ENCODE peak calls at places on chromosomes 3 and 15, in nine cellular contexts. V is frontal cortex; F is GM04503; Q is left cardiac atrium; D is progenitor cell of endocrine pancreas; K is AG09319; Z is stimulated activated naive CD4-positive, alpha-beta T cell; M is GM18507; W is SW480. O is an unnamed sample.

GRCh38 chr3:126052196-126053058 is 31.5 kb downstream of the SLC41A3 start:
- DNase-seq in V (no peak), K (no peak), Z (no peak), M (peak), F (no peak), D (no peak), Q (no peak), W (no peak), O (no peak)

GRCh38 chr3:42853739-42854302 is 21.9 kb downstream of the CYP8B1 start:
- DNase-seq in Q (no peak), W (no peak), D (no peak), Z (no peak), K (no peak), F (no peak), M (no peak), V (no peak), O (no peak)

GRCh38 chr3:42515391-42515916 is 13.0 kb downstream of the VIPR1 start:
- DNase-seq in K (no peak), D (no peak), Q (peak), Z (no peak), V (no peak), M (no peak), W (no peak), F (no peak), O (peak)

GRCh38 chr3:42802876-42803799 is 1.2 kb downstream of the HIGD1A start:
- DNase-seq in K (no peak), W (peak), V (no peak), M (no peak), Z (no peak), D (no peak), Q (no peak), F (no peak), O (no peak)

GRCh38 chr15:66698318-66698961 is 3.6 kb upstream of the SMAD6 start:
- DNase-seq in K (no peak), M (no peak), Q (peak), V (no peak), Z (no peak), D (peak), F (no peak), W (peak), O (peak)

GRCh38 chr15:34223904-34224596 is 766 bp upstream of the EMC4 start:
- DNase-seq in D (no peak), F (no peak), Z (no peak), K (no peak), M (no peak), W (no peak), V (no peak), Q (no peak), O (no peak)

GRCh38 chr3:10748040-10748439 is 68.0 kb upstream of the SLC6A11 start:
- DNase-seq in Q (no peak), W (no peak), M (no peak), D (no peak), V (no peak), F (no peak), Z (no peak), K (no peak), O (no peak)

GRCh38 chr3:188769833-188770232 is 401.9 kb upstream of the TPRG1 start:
- DNase-seq in W (no peak), F (no peak), K (no peak), V (no peak), D (no peak), Z (no peak), Q (no peak), M (no peak), O (no peak)

GRCh38 chr3:121202573-121202972 is 294.6 kb downstream of the STXBP5L start:
- DNase-seq in V (no peak), K (no peak), W (no peak), M (no peak), F (no peak), Q (no peak), Z (no peak), D (no peak), O (no peak)

GRCh38 chr3:81816473-81817260 is 55.2 kb upstream of the GBE1 start:
- DNase-seq in D (no peak), K (peak), F (peak), W (no peak), M (peak), Q (no peak), V (no peak), Z (no peak), O (no peak)

GRCh38 chr3:194254032-194254431 is 97.1 kb downstream of the CPN2 start:
- DNase-seq in Q (no peak), Z (no peak), F (no peak), V (no peak), K (no peak), D (no peak), W (no peak), M (no peak), O (peak)

GRCh38 chr15:93265046-93265658 is 176.1 kb upstream of the RGMA start:
- DNase-seq in D (no peak), W (peak), K (no peak), V (no peak), Z (no peak), M (no peak), Q (no peak), F (no peak), O (no peak)

GRCh38 chr3:128112406-128112968 is 11.1 kb downstream of the RUVBL1 start:
- DNase-seq in D (no peak), M (no peak), K (peak), W (peak), Q (no peak), Z (no peak), V (no peak), F (peak), O (no peak)

GRCh38 chr3:129087138-129087702 is 26.6 kb downstream of the GP9 start:
- DNase-seq in Q (peak), W (no peak), K (no peak), V (no peak), F (no peak), D (no peak), Z (no peak), M (no peak), O (peak)

GRCh38 chr3:30688776-30689175 is 82.4 kb downstream of the TGFBR2 start:
- DNase-seq in W (no peak), F (peak), Q (no peak), Z (no peak), D (no peak), K (no peak), V (no peak), M (no peak), O (no peak)

O was measured in stomach.